ENCODE peak calls at places on chromosomes 7 and 10, in six cellular contexts. One of them, this sample, is unnamed.

GRCh38 chr10:103637855-103638561 is 144.5 kb downstream of the NEURL1 start:
- DNase-seq in suprapubic skin: no peak
- DNase-seq in stomach: peak; percentile 61
- DNase-seq in gastrocnemius medialis: peak; percentile 53
- DNase-seq in tibial nerve: peak; percentile 76
- DNase-seq in transverse colon: peak; percentile 60
- DNase-seq in this sample: no peak

GRCh38 chr7:153943428-153944370 is 108.5 kb upstream of the DPP6 start:
- DNase-seq in suprapubic skin: no peak
- DNase-seq in stomach: no peak
- DNase-seq in gastrocnemius medialis: no peak
- DNase-seq in tibial nerve: no peak
- DNase-seq in transverse colon: no peak
- DNase-seq in this sample: no peak

GRCh38 chr7:130345106-130345505 is 490 bp downstream of the CPA5 start:
- DNase-seq in suprapubic skin: no peak
- DNase-seq in stomach: no peak
- DNase-seq in gastrocnemius medialis: no peak
- DNase-seq in tibial nerve: no peak
- DNase-seq in transverse colon: no peak
- DNase-seq in this sample: no peak

GRCh38 chr7:128359336-128359735 is 2.2 kb downstream of the PRRT4 start:
- DNase-seq in suprapubic skin: no peak
- DNase-seq in stomach: no peak
- DNase-seq in gastrocnemius medialis: no peak
- DNase-seq in tibial nerve: no peak
- DNase-seq in transverse colon: no peak
- DNase-seq in this sample: no peak

GRCh38 chr7:138982204-138982623 is 1.0 kb upstream of the KIAA1549 start:
- DNase-seq in suprapubic skin: no peak
- DNase-seq in stomach: no peak
- DNase-seq in gastrocnemius medialis: no peak
- DNase-seq in tibial nerve: no peak
- DNase-seq in transverse colon: no peak
- DNase-seq in this sample: no peak

GRCh38 chr7:26670841-26671240 is 193.5 kb downstream of the SKAP2 start:
- DNase-seq in suprapubic skin: no peak
- DNase-seq in stomach: no peak
- DNase-seq in gastrocnemius medialis: no peak
- DNase-seq in tibial nerve: no peak
- DNase-seq in transverse colon: no peak
- DNase-seq in this sample: no peak

GRCh38 chr7:129163875-129164544 is 19.5 kb downstream of the TSPAN33 start:
- DNase-seq in suprapubic skin: no peak
- DNase-seq in stomach: no peak
- DNase-seq in gastrocnemius medialis: no peak
- DNase-seq in tibial nerve: no peak
- DNase-seq in transverse colon: no peak
- DNase-seq in this sample: no peak

GRCh38 chr7:101733713-101734475 is 83.5 kb upstream of the CUX1 start:
- DNase-seq in suprapubic skin: no peak
- DNase-seq in stomach: peak; percentile 66
- DNase-seq in gastrocnemius medialis: peak; percentile 53
- DNase-seq in tibial nerve: no peak
- DNase-seq in transverse colon: peak; percentile 53
- DNase-seq in this sample: no peak

GRCh38 chr10:83127942-83128575 is 1011.2 kb upstream of the GHITM start:
- DNase-seq in suprapubic skin: no peak
- DNase-seq in stomach: no peak
- DNase-seq in gastrocnemius medialis: no peak
- DNase-seq in tibial nerve: no peak
- DNase-seq in transverse colon: no peak
- DNase-seq in this sample: no peak

GRCh38 chr10:98353105-98353504 is 61.9 kb downstream of the PYROXD2 start:
- DNase-seq in suprapubic skin: no peak
- DNase-seq in stomach: no peak
- DNase-seq in gastrocnemius medialis: no peak
- DNase-seq in tibial nerve: no peak
- DNase-seq in transverse colon: no peak
- DNase-seq in this sample: no peak

GRCh38 chr7:129341212-129341611 is 93.0 kb upstream of the STRIP2 start:
- DNase-seq in suprapubic skin: no peak
- DNase-seq in stomach: no peak
- DNase-seq in gastrocnemius medialis: no peak
- DNase-seq in tibial nerve: no peak
- DNase-seq in transverse colon: no peak
- DNase-seq in this sample: no peak

GRCh38 chr10:77836299-77836820 is 90.2 kb downstream of the DLG5 start:
- DNase-seq in suprapubic skin: no peak
- DNase-seq in stomach: peak; percentile 57
- DNase-seq in gastrocnemius medialis: peak; percentile 69
- DNase-seq in tibial nerve: peak; percentile 23
- DNase-seq in transverse colon: peak; percentile 68
- DNase-seq in this sample: peak; percentile 93
- TF ChIP-seq POLR2A in suprapubic skin: no peak
- TF ChIP-seq POLR2A in stomach: no peak
- TF ChIP-seq POLR2A in gastrocnemius medialis: no peak
- TF ChIP-seq POLR2A in tibial nerve: peak; percentile 12
- TF ChIP-seq POLR2A in transverse colon: peak; percentile 42
- TF ChIP-seq POLR2A in this sample: no peak

GRCh38 chr7:85749715-85750453 is 563.0 kb upstream of the SEMA3D start:
- DNase-seq in suprapubic skin: no peak
- DNase-seq in stomach: no peak
- DNase-seq in gastrocnemius medialis: no peak
- DNase-seq in tibial nerve: no peak
- DNase-seq in transverse colon: no peak
- DNase-seq in this sample: no peak

GRCh38 chr7:85748861-85749260 is 562.0 kb upstream of the SEMA3D start:
- DNase-seq in suprapubic skin: no peak
- DNase-seq in stomach: no peak
- DNase-seq in gastrocnemius medialis: no peak
- DNase-seq in tibial nerve: no peak
- DNase-seq in transverse colon: peak; percentile 32
- DNase-seq in this sample: no peak

GRCh38 chr7:85750454-85750949 is 563.6 kb upstream of the SEMA3D start:
- DNase-seq in suprapubic skin: no peak
- DNase-seq in stomach: no peak
- DNase-seq in gastrocnemius medialis: no peak
- DNase-seq in tibial nerve: no peak
- DNase-seq in transverse colon: no peak
- DNase-seq in this sample: no peak
- TF ChIP-seq CTCF in suprapubic skin: no peak
- TF ChIP-seq CTCF in stomach: no peak
- TF ChIP-seq CTCF in gastrocnemius medialis: no peak
- TF ChIP-seq CTCF in tibial nerve: peak; percentile 41
- TF ChIP-seq CTCF in transverse colon: peak; percentile 33
- TF ChIP-seq CTCF in this sample: no peak

DNA sequence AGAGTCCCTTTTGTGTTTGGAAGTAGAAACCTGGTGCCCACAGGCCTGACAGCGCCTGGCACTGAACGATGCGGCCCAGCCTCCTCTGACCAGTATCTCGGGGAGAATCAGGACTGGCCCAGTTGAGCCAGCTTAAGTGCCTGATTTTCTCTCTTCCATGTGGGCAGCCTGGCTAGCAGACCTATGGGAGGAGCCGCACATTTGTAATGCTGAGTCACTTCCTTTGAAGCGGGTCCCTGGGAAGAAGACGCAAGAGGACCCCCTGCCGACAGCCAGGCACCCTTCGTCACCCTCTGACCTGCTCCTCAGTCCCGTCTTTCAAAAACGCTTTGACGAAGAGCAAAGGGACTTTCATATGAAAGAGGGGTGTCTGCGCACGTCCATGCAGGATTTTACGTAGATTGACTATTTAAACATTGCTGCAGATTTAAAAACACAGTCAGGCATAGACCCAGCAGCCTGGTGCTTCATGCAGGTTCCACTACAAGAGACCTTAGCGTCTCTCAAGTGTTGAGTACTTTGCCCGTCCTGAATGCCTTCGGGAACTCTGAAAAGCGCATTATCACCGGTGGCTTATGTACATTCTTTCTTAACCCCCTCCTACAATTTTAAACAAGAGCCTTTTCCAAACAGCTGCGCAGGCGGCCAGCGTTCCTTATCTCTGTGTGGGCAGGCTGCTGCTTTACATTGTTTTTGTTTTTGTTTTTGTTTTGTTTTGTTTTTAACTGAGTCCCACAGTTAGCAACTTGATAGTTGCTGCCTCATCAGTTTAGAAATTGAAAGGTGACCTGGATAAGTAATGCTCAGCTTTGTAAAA is 36.5 kb upstream of the AP5Z1 start:
- DNase-seq in suprapubic skin: no peak
- DNase-seq in stomach: peak; percentile 36
- DNase-seq in gastrocnemius medialis: peak; percentile 57
- DNase-seq in tibial nerve: no peak
- DNase-seq in transverse colon: no peak
- DNase-seq in this sample: no peak
- TF ChIP-seq POLR2A in suprapubic skin: no peak
- TF ChIP-seq POLR2A in stomach: no peak
- TF ChIP-seq POLR2A in gastrocnemius medialis: no peak
- TF ChIP-seq POLR2A in tibial nerve: no peak
- TF ChIP-seq POLR2A in transverse colon: no peak
- TF ChIP-seq POLR2A in this sample: no peak

DNA sequence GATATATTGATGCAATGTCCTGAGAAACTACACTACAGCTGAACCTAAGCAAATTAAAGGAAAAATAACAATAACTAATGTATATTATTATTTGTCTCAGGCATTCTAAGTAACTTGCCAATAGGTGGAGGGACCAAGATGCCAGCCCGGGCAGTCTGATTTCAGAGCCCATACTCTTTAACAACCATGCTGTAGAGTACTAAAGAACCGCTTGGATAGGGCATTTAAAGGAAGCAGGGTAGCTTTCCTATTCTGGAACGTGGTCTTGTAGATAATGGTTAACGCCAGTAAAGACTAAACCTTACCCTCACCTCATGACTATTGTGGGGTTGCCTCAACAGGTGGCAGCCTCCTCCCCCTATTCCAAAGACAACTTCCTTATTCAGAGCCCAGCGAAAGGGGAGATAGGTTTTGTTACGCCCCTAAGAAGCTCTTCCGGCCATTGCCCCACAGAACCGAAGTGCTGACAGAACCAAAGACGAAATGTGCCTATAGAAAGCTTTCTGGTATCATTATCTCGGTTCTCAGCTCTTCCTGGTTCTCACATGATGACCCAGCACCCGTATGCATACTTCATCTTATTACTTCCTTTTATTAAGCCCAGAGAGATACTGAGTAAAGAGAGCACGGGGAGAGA is 707 bp upstream of the C1GALT1 start:
- DNase-seq in suprapubic skin: no peak
- DNase-seq in stomach: peak; percentile 50
- DNase-seq in gastrocnemius medialis: peak; percentile 25
- DNase-seq in tibial nerve: no peak
- DNase-seq in transverse colon: peak; percentile 64
- DNase-seq in this sample: peak; percentile 28
- TF ChIP-seq CTCF in suprapubic skin: no peak
- TF ChIP-seq CTCF in stomach: no peak
- TF ChIP-seq CTCF in gastrocnemius medialis: no peak
- TF ChIP-seq CTCF in tibial nerve: no peak
- TF ChIP-seq CTCF in transverse colon: no peak
- TF ChIP-seq CTCF in this sample: no peak

GRCh38 chr10:123081896-123082295 is 53.9 kb upstream of the HMX3 start:
- DNase-seq in suprapubic skin: no peak
- DNase-seq in stomach: no peak
- DNase-seq in gastrocnemius medialis: no peak
- DNase-seq in tibial nerve: no peak
- DNase-seq in transverse colon: no peak
- DNase-seq in this sample: no peak

GRCh38 chr10:123087786-123088185 is 48.0 kb upstream of the HMX3 start:
- DNase-seq in suprapubic skin: no peak
- DNase-seq in stomach: no peak
- DNase-seq in gastrocnemius medialis: no peak
- DNase-seq in tibial nerve: no peak
- DNase-seq in transverse colon: no peak
- DNase-seq in this sample: no peak

GRCh38 chr10:123086281-123086680 is 49.5 kb upstream of the HMX3 start:
- DNase-seq in suprapubic skin: no peak
- DNase-seq in stomach: no peak
- DNase-seq in gastrocnemius medialis: no peak
- DNase-seq in tibial nerve: no peak
- DNase-seq in transverse colon: no peak
- DNase-seq in this sample: no peak

GRCh38 chr10:123083811-123084210 is 52.0 kb upstream of the HMX3 start:
- DNase-seq in suprapubic skin: no peak
- DNase-seq in stomach: no peak
- DNase-seq in gastrocnemius medialis: no peak
- DNase-seq in tibial nerve: no peak
- DNase-seq in transverse colon: no peak
- DNase-seq in this sample: no peak

GRCh38 chr10:123087348-123087747 is 48.4 kb upstream of the HMX3 start:
- DNase-seq in suprapubic skin: no peak
- DNase-seq in stomach: no peak
- DNase-seq in gastrocnemius medialis: no peak
- DNase-seq in tibial nerve: no peak
- DNase-seq in transverse colon: no peak
- DNase-seq in this sample: no peak
- TF ChIP-seq POLR2A in suprapubic skin: no peak
- TF ChIP-seq POLR2A in stomach: no peak
- TF ChIP-seq POLR2A in gastrocnemius medialis: no peak
- TF ChIP-seq POLR2A in tibial nerve: no peak
- TF ChIP-seq POLR2A in transverse colon: no peak
- TF ChIP-seq POLR2A in this sample: no peak

GRCh38 chr10:4786043-4786839 is 39.8 kb upstream of the AKR1E2 start:
- DNase-seq in suprapubic skin: no peak
- DNase-seq in stomach: no peak
- DNase-seq in gastrocnemius medialis: no peak
- DNase-seq in tibial nerve: no peak
- DNase-seq in transverse colon: no peak
- DNase-seq in this sample: no peak

GRCh38 chr10:4790922-4791321 is 35.1 kb upstream of the AKR1E2 start:
- DNase-seq in suprapubic skin: no peak
- DNase-seq in stomach: no peak
- DNase-seq in gastrocnemius medialis: no peak
- DNase-seq in tibial nerve: no peak
- DNase-seq in transverse colon: no peak
- DNase-seq in this sample: no peak

GRCh38 chr10:4790045-4790444 is 36.0 kb upstream of the AKR1E2 start:
- DNase-seq in suprapubic skin: no peak
- DNase-seq in stomach: no peak
- DNase-seq in gastrocnemius medialis: no peak
- DNase-seq in tibial nerve: no peak
- DNase-seq in transverse colon: no peak
- DNase-seq in this sample: no peak
- TF ChIP-seq CTCF in suprapubic skin: no peak
- TF ChIP-seq CTCF in stomach: no peak
- TF ChIP-seq CTCF in gastrocnemius medialis: no peak
- TF ChIP-seq CTCF in tibial nerve: no peak
- TF ChIP-seq CTCF in transverse colon: no peak
- TF ChIP-seq CTCF in this sample: no peak

This sample was measured in lower leg skin.